ENCODE peak calls at places on chromosomes 4 and X, in eight cellular contexts. One of them, this sample, is unnamed.

GRCh38 chr4:40189997-40190396 is 6.8 kb upstream of the RHOH start:
- DNase-seq in HCT116: no peak
- DNase-seq in breast epithelium: no peak
- DNase-seq in K562: no peak
- DNase-seq in transverse colon: no peak
- DNase-seq in lower leg skin: no peak
- DNase-seq in ovary: peak; percentile 38
- DNase-seq in upper lobe of left lung: no peak
- DNase-seq in this sample: no peak

GRCh38 chrX:30618160-30618765 is 35.0 kb upstream of the GK start:
- DNase-seq in upper lobe of left lung: no peak
- DNase-seq in HCT116: no peak
- DNase-seq in transverse colon: no peak
- DNase-seq in ovary: no peak
- DNase-seq in breast epithelium: no peak
- DNase-seq in K562: peak; percentile 4
- DNase-seq in lower leg skin: no peak
- DNase-seq in this sample: no peak

GRCh38 chrX:130120321-130120731 is 10.0 kb upstream of the ELF4 start:
- DNase-seq in upper lobe of left lung: no peak
- DNase-seq in ovary: no peak
- DNase-seq in breast epithelium: no peak
- DNase-seq in lower leg skin: no peak
- DNase-seq in HCT116: no peak
- DNase-seq in K562: no peak
- DNase-seq in transverse colon: no peak
- DNase-seq in this sample: no peak

GRCh38 chr4:68451246-68452211 is 4.3 kb downstream of the TMPRSS11E start:
- DNase-seq in breast epithelium: no peak
- DNase-seq in HCT116: no peak
- DNase-seq in upper lobe of left lung: no peak
- DNase-seq in transverse colon: no peak
- DNase-seq in ovary: no peak
- DNase-seq in K562: no peak
- DNase-seq in lower leg skin: no peak
- DNase-seq in this sample: no peak

GRCh38 chr4:176927664-176928063 is 134.9 kb upstream of the VEGFC start:
- DNase-seq in upper lobe of left lung: no peak
- DNase-seq in HCT116: no peak
- DNase-seq in breast epithelium: no peak
- DNase-seq in transverse colon: no peak
- DNase-seq in ovary: no peak
- DNase-seq in lower leg skin: no peak
- DNase-seq in K562: no peak
- DNase-seq in this sample: no peak

GRCh38 chrX:2710496-2710895 is 19.4 kb downstream of the CD99 start:
- DNase-seq in breast epithelium: no peak
- DNase-seq in transverse colon: no peak
- DNase-seq in HCT116: no peak
- DNase-seq in ovary: no peak
- DNase-seq in lower leg skin: no peak
- DNase-seq in K562: no peak
- DNase-seq in upper lobe of left lung: no peak
- DNase-seq in this sample: no peak

GRCh38 chr4:166527500-166527899 is 654.5 kb downstream of the TLL1 start:
- DNase-seq in HCT116: no peak
- DNase-seq in lower leg skin: no peak
- DNase-seq in ovary: no peak
- DNase-seq in breast epithelium: no peak
- DNase-seq in upper lobe of left lung: no peak
- DNase-seq in transverse colon: no peak
- DNase-seq in K562: no peak
- DNase-seq in this sample: no peak

GRCh38 chr4:164937576-164938270 is 39.7 kb downstream of the TRIM61 start:
- DNase-seq in breast epithelium: no peak
- DNase-seq in transverse colon: no peak
- DNase-seq in upper lobe of left lung: no peak
- DNase-seq in ovary: no peak
- DNase-seq in lower leg skin: peak; percentile 25
- DNase-seq in HCT116: no peak
- DNase-seq in K562: no peak
- DNase-seq in this sample: no peak

GRCh38 chr4:21949073-21949457 is 493 bp upstream of the KCNIP4 start:
- DNase-seq in breast epithelium: no peak
- DNase-seq in transverse colon: peak; percentile 13
- DNase-seq in lower leg skin: no peak
- DNase-seq in K562: no peak
- DNase-seq in upper lobe of left lung: peak; percentile 20
- DNase-seq in ovary: peak; percentile 30
- DNase-seq in HCT116: no peak
- DNase-seq in this sample: peak; percentile 76

GRCh38 chr4:21946858-21947257 is 1.7 kb downstream of the KCNIP4 start:
- DNase-seq in lower leg skin: no peak
- DNase-seq in transverse colon: no peak
- DNase-seq in upper lobe of left lung: no peak
- DNase-seq in HCT116: no peak
- DNase-seq in K562: no peak
- DNase-seq in breast epithelium: no peak
- DNase-seq in ovary: no peak
- DNase-seq in this sample: no peak

GRCh38 chr4:21952549-21952948 is 4.0 kb upstream of the KCNIP4 start:
- DNase-seq in HCT116: no peak
- DNase-seq in upper lobe of left lung: no peak
- DNase-seq in transverse colon: no peak
- DNase-seq in ovary: no peak
- DNase-seq in K562: no peak
- DNase-seq in lower leg skin: no peak
- DNase-seq in breast epithelium: no peak
- DNase-seq in this sample: no peak

GRCh38 chr4:21948347-21949072 is at the start of gene KCNIP4:
- DNase-seq in breast epithelium: no peak
- DNase-seq in lower leg skin: no peak
- DNase-seq in HCT116: no peak
- DNase-seq in transverse colon: peak; percentile 10
- DNase-seq in ovary: peak; percentile 16
- DNase-seq in K562: no peak
- DNase-seq in upper lobe of left lung: no peak
- DNase-seq in this sample: peak; percentile 15

GRCh38 chr4:21947768-21948346 is 715 bp downstream of the KCNIP4 start:
- DNase-seq in K562: no peak
- DNase-seq in HCT116: no peak
- DNase-seq in transverse colon: no peak
- DNase-seq in breast epithelium: no peak
- DNase-seq in upper lobe of left lung: no peak
- DNase-seq in lower leg skin: no peak
- DNase-seq in ovary: no peak
- DNase-seq in this sample: no peak
- H3K4me3 ChIP-seq in K562: no peak overlapping the region
- H3K4me3 ChIP-seq in HCT116: no peak overlapping the region
- H3K4me3 ChIP-seq in transverse colon: no peak overlapping the region
- H3K4me3 ChIP-seq in breast epithelium: peak overlapping the region; percentile 47
- H3K4me3 ChIP-seq in upper lobe of left lung: no peak overlapping the region
- H3K4me3 ChIP-seq in lower leg skin: no peak overlapping the region
- H3K4me3 ChIP-seq in ovary: peak overlapping the region; percentile 46
- H3K4me3 ChIP-seq in this sample: no peak overlapping the region

GRCh38 chrX:24377195-24377594 is 16.8 kb downstream of the SUPT20HL1 start:
- DNase-seq in breast epithelium: no peak
- DNase-seq in HCT116: no peak
- DNase-seq in upper lobe of left lung: no peak
- DNase-seq in ovary: no peak
- DNase-seq in K562: no peak
- DNase-seq in transverse colon: no peak
- DNase-seq in lower leg skin: no peak
- DNase-seq in this sample: no peak

GRCh38 chrX:24378706-24379105 is 18.3 kb downstream of the SUPT20HL1 start:
- DNase-seq in breast epithelium: no peak
- DNase-seq in HCT116: no peak
- DNase-seq in transverse colon: no peak
- DNase-seq in K562: no peak
- DNase-seq in upper lobe of left lung: no peak
- DNase-seq in ovary: no peak
- DNase-seq in lower leg skin: no peak
- DNase-seq in this sample: no peak

GRCh38 chrX:24377911-24378468 is 17.6 kb downstream of the SUPT20HL1 start:
- DNase-seq in ovary: no peak
- DNase-seq in transverse colon: no peak
- DNase-seq in K562: no peak
- DNase-seq in lower leg skin: no peak
- DNase-seq in breast epithelium: no peak
- DNase-seq in upper lobe of left lung: no peak
- DNase-seq in HCT116: no peak
- DNase-seq in this sample: no peak

GRCh38 chrX:24376403-24376802 is 16.0 kb downstream of the SUPT20HL1 start:
- DNase-seq in breast epithelium: no peak
- DNase-seq in HCT116: no peak
- DNase-seq in upper lobe of left lung: no peak
- DNase-seq in ovary: no peak
- DNase-seq in lower leg skin: no peak
- DNase-seq in transverse colon: no peak
- DNase-seq in K562: no peak
- DNase-seq in this sample: no peak

DNA sequence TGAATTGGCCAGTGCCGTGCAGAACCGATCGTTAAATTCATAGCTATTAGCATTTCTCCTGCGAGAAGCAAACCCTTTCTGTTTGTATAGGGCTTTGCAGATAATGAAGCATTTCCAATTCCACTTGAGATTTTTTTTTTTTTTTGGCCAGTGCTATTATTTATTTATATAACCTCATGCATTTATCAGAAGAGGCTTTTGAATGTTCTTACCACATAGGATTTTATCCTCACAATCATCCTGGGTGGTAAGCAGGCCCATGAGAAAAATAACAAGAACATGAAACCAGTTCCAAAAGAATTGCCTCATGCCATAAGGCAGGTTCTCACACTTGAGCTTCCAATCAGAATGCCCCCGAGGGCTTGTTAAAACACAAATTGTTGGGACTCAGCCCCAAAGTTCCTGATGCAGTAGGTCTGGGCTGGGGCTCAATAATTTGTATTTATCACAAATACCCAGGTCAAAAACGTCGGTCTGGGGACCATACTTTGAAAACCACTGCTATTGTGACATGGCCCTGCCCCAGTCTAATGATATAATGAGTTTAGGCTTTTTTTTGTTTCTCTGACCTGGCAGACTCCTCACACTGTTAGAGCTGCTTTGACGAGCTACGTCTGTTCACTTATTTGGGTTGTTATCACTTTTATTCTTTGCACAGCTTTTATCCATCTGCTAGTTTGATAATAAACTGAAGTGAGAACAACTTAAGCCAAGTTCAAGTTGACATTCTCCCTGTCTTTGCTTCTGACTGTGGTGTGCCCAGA is 20.0 kb downstream of the SUPT20HL1 start:
- DNase-seq in upper lobe of left lung: no peak
- DNase-seq in transverse colon: no peak
- DNase-seq in K562: no peak
- DNase-seq in breast epithelium: no peak
- DNase-seq in HCT116: no peak
- DNase-seq in ovary: no peak
- DNase-seq in lower leg skin: no peak
- DNase-seq in this sample: no peak
- TF ChIP-seq POLR2A in upper lobe of left lung: no peak
- TF ChIP-seq POLR2A in transverse colon: no peak
- TF ChIP-seq POLR2A in K562: no peak
- TF ChIP-seq POLR2A in breast epithelium: no peak
- TF ChIP-seq POLR2A in HCT116: no peak
- TF ChIP-seq POLR2A in ovary: no peak
- TF ChIP-seq POLR2A in lower leg skin: no peak
- TF ChIP-seq POLR2A in this sample: no peak

DNA sequence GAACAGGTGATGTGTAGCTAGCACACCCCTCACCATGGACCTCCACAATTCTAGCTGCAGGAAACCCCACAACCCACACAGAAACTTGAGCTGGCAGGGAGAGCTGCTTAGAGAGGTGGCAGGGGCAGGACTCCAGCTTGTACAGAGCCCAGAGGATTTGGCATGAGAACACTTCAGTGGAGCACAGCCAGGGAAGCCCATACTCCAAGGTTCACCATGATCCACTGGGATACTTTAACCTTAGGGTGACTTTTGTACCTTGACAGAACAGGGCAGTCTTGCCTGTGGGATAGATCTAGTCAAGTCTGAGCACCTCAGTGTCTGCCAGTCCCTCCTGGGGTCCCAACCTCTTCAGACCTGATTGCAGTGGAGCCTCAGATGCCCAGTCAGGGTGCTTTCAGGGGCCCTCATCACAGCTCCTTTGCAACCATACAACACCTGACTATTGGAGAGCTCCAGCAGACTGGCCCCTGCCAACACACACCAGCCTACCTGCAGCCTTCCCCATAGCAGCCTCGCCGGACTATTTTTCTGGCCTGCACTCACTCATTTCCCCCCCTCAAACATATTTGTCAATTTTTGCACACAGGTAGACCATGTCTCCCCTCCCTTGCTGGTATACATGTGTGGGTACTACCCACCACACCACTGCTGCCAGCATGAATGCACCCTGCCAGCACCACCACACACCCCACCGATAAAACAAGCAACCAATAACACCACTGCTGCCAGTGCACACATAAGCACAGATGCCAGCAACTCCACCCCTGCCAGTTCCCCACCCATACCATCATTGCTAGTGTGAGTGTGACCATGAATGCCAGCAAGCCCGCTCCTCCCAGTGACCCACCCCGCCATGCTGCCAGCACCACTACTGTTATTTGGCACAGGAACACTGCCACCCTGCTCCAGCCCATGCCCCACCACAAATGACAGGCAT is 56.0 kb upstream of the CDX4 start:
- DNase-seq in transverse colon: no peak
- DNase-seq in ovary: no peak
- DNase-seq in HCT116: no peak
- DNase-seq in K562: no peak
- DNase-seq in lower leg skin: no peak
- DNase-seq in breast epithelium: no peak
- DNase-seq in upper lobe of left lung: no peak
- DNase-seq in this sample: no peak
- TF ChIP-seq CTCF in transverse colon: no peak
- TF ChIP-seq CTCF in ovary: no peak
- TF ChIP-seq CTCF in HCT116: no peak
- TF ChIP-seq CTCF in K562: no peak
- TF ChIP-seq CTCF in lower leg skin: no peak
- TF ChIP-seq CTCF in breast epithelium: no peak
- TF ChIP-seq CTCF in upper lobe of left lung: no peak
- TF ChIP-seq CTCF in this sample: no peak

GRCh38 chr4:185811509-185812364 is at the start of gene SORBS2:
- DNase-seq in lower leg skin: no peak
- DNase-seq in ovary: no peak
- DNase-seq in transverse colon: peak; percentile 74
- DNase-seq in K562: no peak
- DNase-seq in upper lobe of left lung: peak; percentile 75
- DNase-seq in breast epithelium: peak; percentile 65
- DNase-seq in HCT116: no peak
- DNase-seq in this sample: peak; percentile 91

GRCh38 chr4:185809517-185810071 is 2.4 kb downstream of the SORBS2 start:
- DNase-seq in HCT116: no peak
- DNase-seq in ovary: no peak
- DNase-seq in K562: no peak
- DNase-seq in lower leg skin: no peak
- DNase-seq in breast epithelium: no peak
- DNase-seq in upper lobe of left lung: no peak
- DNase-seq in transverse colon: no peak
- DNase-seq in this sample: no peak

GRCh38 chr4:185813133-185813532 is 1.1 kb upstream of the SORBS2 start:
- DNase-seq in K562: no peak
- DNase-seq in HCT116: no peak
- DNase-seq in breast epithelium: no peak
- DNase-seq in upper lobe of left lung: no peak
- DNase-seq in transverse colon: no peak
- DNase-seq in ovary: no peak
- DNase-seq in lower leg skin: no peak
- DNase-seq in this sample: no peak

GRCh38 chr4:185805979-185806378 is 6.0 kb downstream of the SORBS2 start:
- DNase-seq in HCT116: no peak
- DNase-seq in lower leg skin: no peak
- DNase-seq in ovary: no peak
- DNase-seq in breast epithelium: no peak
- DNase-seq in transverse colon: no peak
- DNase-seq in K562: no peak
- DNase-seq in upper lobe of left lung: no peak
- DNase-seq in this sample: peak; percentile 40

GRCh38 chr4:185810746-185811508 is 1.1 kb downstream of the SORBS2 start:
- DNase-seq in upper lobe of left lung: no peak
- DNase-seq in HCT116: no peak
- DNase-seq in ovary: no peak
- DNase-seq in lower leg skin: no peak
- DNase-seq in transverse colon: no peak
- DNase-seq in K562: no peak
- DNase-seq in breast epithelium: no peak
- DNase-seq in this sample: no peak
- H3K4me3 ChIP-seq in upper lobe of left lung: peak overlapping the region; percentile 44
- H3K4me3 ChIP-seq in HCT116: no peak overlapping the region
- H3K4me3 ChIP-seq in ovary: peak overlapping the region; percentile 35
- H3K4me3 ChIP-seq in lower leg skin: no peak overlapping the region
- H3K4me3 ChIP-seq in transverse colon: peak overlapping the region; percentile 12
- H3K4me3 ChIP-seq in K562: no peak overlapping the region
- H3K4me3 ChIP-seq in breast epithelium: peak overlapping the region; percentile 67
- H3K4me3 ChIP-seq in this sample: peak overlapping the region; percentile 30

This sample was measured in thyroid gland.